ENCODE peak calls at places on chromosomes 11 and 22, in four cellular contexts. S is heart right ventricle, U is left lung, M is psoas muscle. B is an unnamed sample.

GRCh38 chr22:37742374-37743092 is 45.7 kb downstream of the TRIOBP start:
- DNase-seq in U (no peak), S (no peak), M (peak), B (no peak)

GRCh38 chr11:77176996-77177395 is 49.0 kb downstream of the MYO7A start:
- DNase-seq in S (no peak), U (no peak), M (no peak), B (no peak)

GRCh38 chr11:120336641-120337132 is 474 bp downstream of the ARHGEF12 start:
- DNase-seq in M (peak), S (peak), U (peak), B (peak)

GRCh38 chr22:23376256-23376655 is 195.9 kb downstream of the BCR start:
- DNase-seq in S (no peak), M (no peak), U (no peak), B (no peak)

GRCh38 chr11:20360650-20361049 is 2.9 kb upstream of the HTATIP2 start:
- DNase-seq in S (no peak), U (no peak), M (no peak), B (no peak)

GRCh38 chr22:37534445-37534844 is 15.2 kb upstream of the CARD10 start:
- DNase-seq in U (no peak), M (no peak), S (no peak), B (no peak)

GRCh38 chr11:93852242-93852641 is 1.8 kb upstream of the VSTM5 start:
- DNase-seq in S (no peak), M (no peak), U (no peak), B (no peak)

GRCh38 chr22:44182591-44183588 is 2.2 kb downstream of the PARVG start:
- DNase-seq in U (peak), M (peak), S (peak), B (no peak)

GRCh38 chr22:31944700-31945477 is 554 bp downstream of the YWHAH start:
- DNase-seq in U (peak), S (peak), M (peak), B (peak)

GRCh38 chr11:126112547-126112946 is 49.9 kb upstream of the CDON start:
- DNase-seq in U (no peak), M (peak), S (peak), B (no peak)

GRCh38 chr11:45158891-45159605 is 12.6 kb downstream of the PRDM11 start:
- DNase-seq in U (no peak), S (peak), M (no peak), B (no peak)

GRCh38 chr11:115550291-115551059 is 46.3 kb upstream of the CADM1 start:
- DNase-seq in S (no peak), U (peak), M (no peak), B (no peak)

GRCh38 chr22:21652547-21653545 is 10.7 kb downstream of the SDF2L1 start:
- DNase-seq in S (no peak), U (no peak), M (no peak), B (no peak)
- H3K27ac ChIP-seq in S (no peak), U (no peak), M (no peak), B (no peak)

DNA sequence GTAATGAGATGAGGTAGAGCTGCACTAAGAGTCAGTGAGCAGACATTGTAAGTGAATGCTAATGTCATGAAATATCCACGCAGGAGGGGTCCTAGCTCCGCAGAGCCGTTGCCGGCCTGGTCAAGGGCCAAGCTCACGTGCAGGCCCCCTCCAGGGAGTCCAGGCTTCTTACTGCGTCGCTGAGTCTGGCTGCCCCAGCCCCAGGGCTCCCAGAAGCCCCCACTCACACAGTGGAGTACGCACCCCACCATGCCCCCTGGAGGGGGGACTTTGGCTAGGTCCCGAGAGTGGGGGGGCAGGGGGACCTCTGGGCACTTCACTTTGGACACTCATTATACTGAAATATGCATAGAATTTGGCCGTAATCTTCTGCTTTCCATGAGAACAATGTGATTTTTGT is 59.2 kb downstream of the BRD1 start:
- DNase-seq in S (no peak), U (peak), M (peak), B (no peak)
- TF ChIP-seq CTCF in S (no peak), U (no peak), M (no peak), B (no peak)

GRCh38 chr22:30640839-30641430 is 5.4 kb downstream of the SLC35E4 start:
- DNase-seq in U (no peak), S (no peak), M (no peak), B (no peak)
- H3K27ac ChIP-seq in U (no peak), S (peak), M (peak), B (peak)

DNA sequence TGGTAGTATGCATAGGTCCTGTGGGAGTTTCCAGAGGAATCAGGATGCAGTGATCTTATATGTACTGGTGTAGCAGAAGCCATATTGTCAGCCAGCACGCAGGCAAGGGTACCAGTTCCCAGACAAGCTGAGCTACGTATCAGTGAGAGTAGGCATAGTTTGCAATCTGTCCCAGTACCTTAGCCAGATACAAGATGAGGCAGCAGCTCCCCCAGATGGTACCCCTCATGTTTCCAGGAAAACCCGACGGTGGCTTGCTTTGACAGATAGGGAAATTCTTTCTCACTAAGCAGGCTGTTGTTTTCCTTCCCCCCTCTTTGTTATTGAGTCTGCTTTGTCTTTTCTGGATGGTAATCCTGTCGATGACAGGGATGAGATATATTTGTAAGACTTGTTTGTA is 109.7 kb upstream of the RRM1 start:
- DNase-seq in U (no peak), M (no peak), S (no peak), B (peak)
- TF ChIP-seq CTCF in U (no peak), M (no peak), S (no peak), B (no peak)

DNA sequence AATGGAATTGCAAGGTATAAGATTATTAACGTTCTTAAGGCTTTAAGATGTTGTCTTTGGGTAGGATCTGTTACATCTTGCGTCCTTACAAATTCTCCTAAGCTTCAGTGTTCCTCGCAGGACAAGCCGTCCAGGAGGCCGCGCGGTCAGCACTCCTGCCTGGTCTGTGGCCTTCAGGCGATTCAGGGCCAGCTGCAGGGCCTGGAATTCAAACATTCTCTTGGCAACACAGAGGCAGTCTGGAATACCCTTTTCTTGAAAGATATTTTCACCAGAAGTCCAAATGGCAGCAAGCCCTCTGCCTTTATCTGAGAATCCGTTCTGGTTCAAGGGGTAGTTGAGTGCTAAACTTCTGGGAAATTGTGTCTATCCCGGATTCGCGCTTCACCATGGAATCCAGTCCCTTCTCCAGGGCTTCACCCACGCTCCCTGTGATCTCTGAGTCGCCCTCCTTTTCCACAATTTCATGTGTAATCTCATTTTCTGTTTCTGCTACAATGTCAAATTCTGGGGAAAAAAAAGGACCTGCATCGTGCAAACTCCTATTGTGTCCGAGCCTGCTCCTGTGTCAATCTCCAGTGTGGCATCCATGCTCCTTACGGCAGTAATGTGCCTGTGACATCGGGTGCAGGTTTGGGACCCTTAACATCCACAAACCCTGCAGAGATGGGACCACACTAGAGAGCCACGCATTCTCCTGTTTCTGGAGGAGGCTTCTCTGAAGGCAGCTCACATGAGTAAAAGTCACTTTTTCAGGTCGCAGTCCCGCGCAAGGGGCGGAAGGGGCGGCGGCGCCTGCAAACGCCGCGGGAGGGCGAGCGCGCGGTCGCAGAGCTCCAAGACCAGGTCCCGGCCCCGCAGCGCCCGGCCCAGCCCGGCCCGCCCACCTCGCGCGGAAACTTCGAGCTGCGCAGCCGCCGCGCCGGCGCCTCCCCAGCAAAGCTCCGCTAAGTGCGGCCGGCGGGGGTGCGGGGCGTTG is 25.3 kb upstream of the SORL1 start:
- DNase-seq in S (peak), U (peak), M (peak), B (no peak)
- H3K27ac ChIP-seq in S (peak), U (no peak), M (no peak), B (no peak)

DNA sequence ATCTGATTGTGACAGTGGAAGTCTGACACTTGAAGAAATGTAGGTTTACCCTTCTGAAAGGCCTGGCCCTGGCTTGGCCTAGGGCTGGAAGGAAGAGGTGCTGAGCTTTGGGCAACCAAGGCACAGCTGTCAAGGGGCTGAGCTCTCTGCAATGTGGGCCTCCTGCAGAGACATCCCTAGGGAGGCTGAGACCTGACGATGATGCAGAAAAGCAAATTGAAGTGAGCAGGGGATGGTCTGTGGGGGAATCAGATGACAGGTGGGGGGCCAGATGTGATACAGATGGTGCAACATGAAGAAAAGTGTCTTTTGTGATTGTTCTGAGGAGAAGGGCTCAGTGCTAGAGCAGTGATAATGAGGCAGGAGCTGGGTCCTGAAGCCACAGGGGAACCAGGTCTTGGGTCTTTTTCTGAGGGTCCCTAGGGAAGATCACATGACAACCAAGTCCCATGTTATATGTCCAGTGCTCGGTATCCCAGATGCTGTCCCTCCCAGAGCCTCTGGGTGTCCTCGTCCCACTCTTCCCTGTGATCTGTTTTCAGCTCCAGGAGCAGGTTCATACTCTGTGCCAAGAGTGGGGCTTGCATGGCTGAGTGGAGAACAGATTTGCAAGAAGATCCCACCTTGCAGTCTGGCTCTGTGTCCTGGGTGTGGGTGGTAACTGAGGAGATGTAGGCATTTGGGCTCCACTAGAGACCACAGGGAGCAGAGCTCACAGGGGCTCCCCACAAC is 79.9 kb upstream of the VPREB1 start:
- DNase-seq in S (no peak), U (no peak), M (no peak), B (no peak)
- TF ChIP-seq CTCF in S (no peak), U (no peak), M (no peak), B (no peak)

DNA sequence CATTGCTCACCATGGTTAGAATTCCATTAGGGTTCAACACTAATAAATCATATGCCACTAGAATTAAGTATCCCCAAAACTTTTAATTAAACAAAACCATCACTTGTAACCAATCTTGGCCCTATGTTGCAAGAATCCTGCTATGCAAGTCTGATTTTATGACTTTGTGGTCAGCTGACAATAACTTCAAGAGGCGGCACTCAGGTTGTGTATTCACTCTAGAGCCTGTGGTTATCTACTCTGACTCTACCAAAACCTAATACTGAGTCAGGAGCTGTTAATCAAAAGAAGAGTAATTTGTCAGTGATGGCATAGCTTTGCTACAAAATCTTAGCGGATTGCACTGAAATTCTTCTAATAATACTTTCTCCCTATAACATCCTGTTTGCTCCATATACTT is 253.7 kb downstream of the AASDHPPT start:
- DNase-seq in S (no peak), U (no peak), M (no peak), B (no peak)
- H3K27ac ChIP-seq in S (no peak), U (no peak), M (no peak), B (no peak)

GRCh38 chr11:57203882-57204281 is 22.1 kb downstream of the LRRC55 start:
- DNase-seq in S (no peak), U (no peak), M (no peak), B (no peak)

GRCh38 chr11:57202282-57202681 is 20.5 kb downstream of the LRRC55 start:
- DNase-seq in S (peak), M (peak), U (no peak), B (peak)

GRCh38 chr11:57207160-57207559 is 25.4 kb downstream of the LRRC55 start:
- DNase-seq in M (no peak), U (no peak), S (no peak), B (no peak)

GRCh38 chr11:57203359-57203758 is 21.6 kb downstream of the LRRC55 start:
- DNase-seq in M (peak), S (peak), U (no peak), B (no peak)

GRCh38 chr11:57205046-57205671 is 23.4 kb downstream of the LRRC55 start:
- DNase-seq in M (no peak), U (no peak), S (peak), B (no peak)
- TF ChIP-seq CTCF in M (peak), U (no peak), S (no peak), B (no peak)